ENCODE peak calls at places on chromosomes 3 and 15, in four cellular contexts. R is A549, O is HepG2, X is K562. I is an unnamed sample.

GRCh38 chr3:148642214-148642613 is 55.5 kb upstream of the AGTR1 start:
- DNase-seq in R (no peak), O (no peak), X (no peak), I (no peak)

GRCh38 chr3:58665410-58665809 is 1.2 kb downstream of the FAM3D start:
- DNase-seq in R (no peak), O (no peak), X (no peak), I (no peak)

GRCh38 chr15:63870403-63871209 is 36.9 kb upstream of the HERC1 start:
- DNase-seq in O (peak; percentile 61), X (peak; percentile 63), R (peak; percentile 51), I (peak; percentile 65)

GRCh38 chr15:99177679-99178078 is 71.7 kb downstream of the TTC23 start:
- DNase-seq in X (no peak), O (no peak), R (no peak), I (no peak)

GRCh38 chr3:184785106-184785505 is 26.9 kb upstream of the VPS8 start:
- DNase-seq in X (no peak), R (no peak), O (no peak), I (no peak)

GRCh38 chr15:69388259-69388658 is 25.9 kb upstream of the KIF23 start:
- DNase-seq in X (no peak), R (no peak), O (no peak), I (no peak)

GRCh38 chr3:191246628-191247027 is 47.6 kb downstream of the OSTN start:
- DNase-seq in O (no peak), R (peak; percentile 31), X (no peak), I (no peak)

GRCh38 chr3:41222012-41222411 is 22.7 kb downstream of the CTNNB1 start:
- DNase-seq in X (no peak), R (no peak), O (no peak), I (no peak)

GRCh38 chr3:134704556-134704955 is 53.7 kb upstream of the KY start:
- DNase-seq in X (no peak), R (no peak), O (no peak), I (no peak)

GRCh38 chr3:138173769-138174420 is 826 bp downstream of the DBR1 start:
- DNase-seq in X (peak; percentile 18), O (no peak), R (no peak), I (no peak)

GRCh38 chr3:193803288-193803687 is 210.3 kb downstream of the OPA1 start:
- DNase-seq in X (no peak), R (no peak), O (no peak), I (no peak)

GRCh38 chr3:69669070-69669469 is 70.2 kb upstream of the MITF start:
- DNase-seq in X (no peak), O (no peak), R (no peak), I (no peak)

GRCh38 chr3:43418601-43419272 is 132.4 kb downstream of the SNRK start:
- DNase-seq in R (no peak), X (peak; percentile 5), O (peak; percentile 29), I (no peak)

GRCh38 chr15:92451225-92451825 is 57.6 kb downstream of the ST8SIA2 start:
- DNase-seq in O (no peak), X (no peak), R (peak; percentile 13), I (no peak)

GRCh38 chr3:5122741-5123706 is 932 bp downstream of the ARL8B start:
- DNase-seq in X (peak; percentile 73), O (peak; percentile 54), R (peak; percentile 33), I (peak; percentile 25)

GRCh38 chr3:52221563-52222318 is 3.7 kb downstream of the TLR9 start:
- DNase-seq in X (no peak), R (no peak), O (no peak), I (no peak)

GRCh38 chr3:141769171-141769894 is 6.1 kb downstream of the GRK7 start:
- DNase-seq in X (peak; percentile 76), O (peak; percentile 28), R (no peak), I (no peak)

GRCh38 chr15:74184582-74185091 is 11.1 kb downstream of the ISLR start:
- DNase-seq in R (no peak), X (no peak), O (no peak), I (no peak)

GRCh38 chr3:16511561-16512434 is 1.7 kb downstream of the RFTN1 start:
- DNase-seq in R (no peak), X (no peak), O (no peak), I (no peak)

GRCh38 chr3:140522653-140523380 is 155.0 kb upstream of the TRIM42 start:
- DNase-seq in R (no peak), O (no peak), X (no peak), I (no peak)

GRCh38 chr3:194571491-194571941 is 61.7 kb downstream of the TMEM44 start:
- DNase-seq in O (no peak), R (no peak), X (no peak), I (no peak)

GRCh38 chr3:44042772-44043171 is 198.9 kb upstream of the TOPAZ1 start:
- DNase-seq in R (no peak), X (no peak), O (no peak), I (no peak)

GRCh38 chr15:56804908-56805307 is 71.6 kb upstream of the ZNF280D start:
- DNase-seq in X (no peak), O (no peak), R (no peak), I (no peak)

GRCh38 chr15:64527263-64527984 is 67.0 kb downstream of the ZNF609 start:
- DNase-seq in R (peak; percentile 38), X (peak; percentile 48), O (no peak), I (no peak)

GRCh38 chr3:196654691-196655090 is 15.2 kb downstream of the NRROS start:
- DNase-seq in O (no peak), R (no peak), X (no peak), I (no peak)

GRCh38 chr3:41649129-41649739 is 312.7 kb downstream of the ULK4 start:
- DNase-seq in X (no peak), R (no peak), O (no peak), I (no peak)

GRCh38 chr15:39845582-39845981 is 62.9 kb upstream of the FSIP1 start:
- DNase-seq in O (no peak), X (no peak), R (no peak), I (no peak)

GRCh38 chr3:149442845-149443544 is 31.5 kb upstream of the TM4SF4 start:
- DNase-seq in O (no peak), X (no peak), R (no peak), I (no peak)

GRCh38 chr15:86572368-86572841 is 492.7 kb downstream of the AGBL1 start:
- DNase-seq in X (no peak), O (no peak), R (no peak), I (peak; percentile 10)

GRCh38 chr3:4394048-4394447 is 73.0 kb downstream of the SUMF1 start:
- DNase-seq in O (no peak), R (no peak), X (no peak), I (no peak)

GRCh38 chr3:98263944-98264343 is at the start of gene OR5H6:
- DNase-seq in X (no peak), O (no peak), R (no peak), I (no peak)

GRCh38 chr3:98259707-98260106 is 4.3 kb upstream of the OR5H6 start:
- DNase-seq in R (peak; percentile 31), X (no peak), O (peak; percentile 15), I (peak; percentile 47)
- TF ChIP-seq HMGXB4 in R (no peak), X (no peak), O (no peak), I (no peak)

GRCh38 chr15:50939911-50940310 is 31.4 kb downstream of the AP4E1 start:
- DNase-seq in R (no peak), O (peak; percentile 30), X (no peak), I (no peak)

GRCh38 chr15:50944692-50945091 is 36.2 kb downstream of the AP4E1 start:
- DNase-seq in R (no peak), O (no peak), X (no peak), I (no peak)

GRCh38 chr15:50940506-50940905 is 32.0 kb downstream of the AP4E1 start:
- DNase-seq in R (peak; percentile 28), X (peak; percentile 9), O (peak; percentile 8), I (no peak)

GRCh38 chr15:50945725-50946124 is 37.2 kb downstream of the AP4E1 start:
- DNase-seq in O (no peak), X (no peak), R (no peak), I (no peak)

DNA sequence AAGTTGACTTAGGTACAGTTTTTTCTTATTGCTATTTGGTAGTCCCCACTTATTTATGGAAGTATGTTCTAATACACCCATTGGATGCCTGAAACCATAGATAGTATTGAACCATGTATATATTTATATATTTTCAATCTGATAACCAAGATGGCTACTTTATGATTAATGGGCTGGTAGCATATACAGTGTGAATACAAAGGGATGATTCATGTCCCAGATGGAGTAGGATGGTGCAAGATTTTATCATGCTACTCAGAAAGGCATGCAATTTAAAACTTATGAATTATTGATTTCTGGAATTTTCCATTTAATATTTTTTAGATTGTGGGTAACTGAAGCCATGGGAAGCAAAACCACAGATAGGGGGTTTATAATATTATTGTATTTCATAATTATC is 35.1 kb downstream of the AP4E1 start:
- DNase-seq in R (no peak), X (no peak), O (no peak), I (no peak)
- TF ChIP-seq HMGXB4 in R (no peak), X (no peak), O (no peak), I (no peak)

GRCh38 chr3:128382221-128382807 is 84.4 kb downstream of the DNAJB8 start:
- DNase-seq in R (no peak), X (no peak), O (no peak), I (no peak)
- TF ChIP-seq HMGXB4 in R (no peak), X (no peak), O (no peak), I (no peak)

GRCh38 chr3:122989856-122990575 is 37.5 kb downstream of the SEMA5B start:
- DNase-seq in R (no peak), X (no peak), O (no peak), I (no peak)
- TF ChIP-seq HMGXB4 in R (no peak), X (no peak), O (no peak), I (no peak)

GRCh38 chr3:167918686-167919085 is 177.0 kb downstream of the GOLIM4 start:
- DNase-seq in X (no peak), O (no peak), R (no peak), I (no peak)

GRCh38 chr3:167909443-167910287 is 174.1 kb downstream of the SERPINI1 start:
- DNase-seq in R (no peak), O (peak; percentile 11), X (no peak), I (no peak)

GRCh38 chr3:167917969-167918368 is 177.8 kb downstream of the GOLIM4 start:
- DNase-seq in R (no peak), O (no peak), X (no peak), I (no peak)

GRCh38 chr3:167908745-167909442 is 173.4 kb downstream of the SERPINI1 start:
- DNase-seq in R (no peak), X (no peak), O (no peak), I (no peak)

DNA sequence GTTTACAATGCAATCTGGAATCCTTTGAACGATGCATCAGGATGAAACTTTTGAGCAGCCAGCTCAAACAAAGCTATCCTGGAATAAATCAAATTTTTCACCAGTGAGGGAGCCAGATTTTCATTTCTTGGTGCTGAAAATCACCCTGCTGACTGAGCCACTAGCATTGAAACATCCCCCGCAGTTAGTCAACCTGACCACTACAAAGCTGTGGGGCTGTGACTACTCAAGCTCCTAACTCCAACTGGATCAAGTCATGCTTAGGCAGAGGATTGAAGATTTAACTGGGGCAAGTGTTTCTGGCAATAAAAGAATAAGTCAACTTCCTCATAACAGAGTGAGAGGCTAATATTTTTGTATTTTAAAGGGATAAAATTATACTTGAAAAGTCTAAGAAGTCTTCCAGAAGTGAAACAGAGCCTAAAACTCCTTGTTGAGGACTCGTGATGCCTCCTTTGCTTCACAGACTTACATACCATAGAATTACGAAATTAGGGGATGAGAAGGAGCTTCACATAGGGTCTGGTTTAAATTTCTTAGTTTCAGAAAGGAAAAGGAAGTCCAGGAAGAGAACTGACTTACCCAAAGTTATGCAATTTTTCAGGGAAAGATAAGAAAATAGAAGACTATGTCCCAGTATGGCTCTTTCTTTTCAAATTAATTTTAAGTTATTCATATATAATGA is 177.8 kb downstream of the SERPINI1 start:
- DNase-seq in X (no peak), O (no peak), R (peak; percentile 5), I (peak; percentile 23)
- TF ChIP-seq HMGXB4 in X (no peak), O (no peak), R (no peak), I (no peak)

I was measured in WTC11.